ENCODE peak calls at places on chromosomes 1 and 21, in six cellular contexts. One of them, this sample, is unnamed.

GRCh38 chr1:77742011-77742555 is 17.6 kb downstream of the USP33 start:
- DNase-seq in glomerular endothelial cell: no peak
- DNase-seq in stromal cell of bone marrow: no peak
- DNase-seq in left colon: no peak
- DNase-seq in neural crest cell: no peak
- DNase-seq in testis: no peak
- DNase-seq in this sample: no peak

GRCh38 chr1:223219846-223220610 is 77.0 kb upstream of the TLR5 start:
- DNase-seq in glomerular endothelial cell: no peak
- DNase-seq in stromal cell of bone marrow: no peak
- DNase-seq in left colon: no peak
- DNase-seq in neural crest cell: no peak
- DNase-seq in testis: no peak
- DNase-seq in this sample: no peak

GRCh38 chr1:158124034-158124433 is 56.7 kb upstream of the CD1D start:
- DNase-seq in glomerular endothelial cell: no peak
- DNase-seq in stromal cell of bone marrow: no peak
- DNase-seq in left colon: no peak
- DNase-seq in neural crest cell: no peak
- DNase-seq in testis: no peak
- DNase-seq in this sample: no peak

GRCh38 chr1:1082239-1083180 is 8.4 kb upstream of the RNF223 start:
- DNase-seq in glomerular endothelial cell: no peak
- DNase-seq in stromal cell of bone marrow: no peak
- DNase-seq in left colon: peak
- DNase-seq in neural crest cell: no peak
- DNase-seq in testis: peak
- DNase-seq in this sample: no peak

GRCh38 chr1:41353744-41354143 is 7.5 kb upstream of the FOXO6 start:
- DNase-seq in glomerular endothelial cell: no peak
- DNase-seq in stromal cell of bone marrow: no peak
- DNase-seq in left colon: peak
- DNase-seq in neural crest cell: no peak
- DNase-seq in testis: no peak
- DNase-seq in this sample: no peak

GRCh38 chr1:219434285-219434950 is 178.5 kb downstream of the ZC3H11B start:
- DNase-seq in glomerular endothelial cell: no peak
- DNase-seq in stromal cell of bone marrow: no peak
- DNase-seq in left colon: no peak
- DNase-seq in neural crest cell: no peak
- DNase-seq in testis: no peak
- DNase-seq in this sample: no peak

GRCh38 chr1:157785241-157785640 is 8.3 kb upstream of the FCRL2 start:
- DNase-seq in glomerular endothelial cell: no peak
- DNase-seq in stromal cell of bone marrow: no peak
- DNase-seq in left colon: no peak
- DNase-seq in neural crest cell: no peak
- DNase-seq in testis: no peak
- DNase-seq in this sample: no peak

GRCh38 chr1:116372186-116372585 is 858 bp upstream of the ATP1A1 start:
- DNase-seq in glomerular endothelial cell: no peak
- DNase-seq in stromal cell of bone marrow: no peak
- DNase-seq in left colon: no peak
- DNase-seq in neural crest cell: no peak
- DNase-seq in testis: no peak
- DNase-seq in this sample: no peak

GRCh38 chr1:207001492-207002245 is 30.9 kb downstream of the C1orf116 start:
- DNase-seq in glomerular endothelial cell: no peak
- DNase-seq in stromal cell of bone marrow: no peak
- DNase-seq in left colon: no peak
- DNase-seq in neural crest cell: no peak
- DNase-seq in testis: no peak
- DNase-seq in this sample: no peak

GRCh38 chr1:36087233-36088123 is 1.2 kb upstream of the ADPRS start:
- DNase-seq in glomerular endothelial cell: no peak
- DNase-seq in stromal cell of bone marrow: no peak
- DNase-seq in left colon: no peak
- DNase-seq in neural crest cell: no peak
- DNase-seq in testis: no peak
- DNase-seq in this sample: no peak

GRCh38 chr21:37904879-37905278 is 11.4 kb downstream of the KCNJ6 start:
- DNase-seq in glomerular endothelial cell: no peak
- DNase-seq in stromal cell of bone marrow: no peak
- DNase-seq in left colon: no peak
- DNase-seq in neural crest cell: no peak
- DNase-seq in testis: no peak
- DNase-seq in this sample: no peak

This sample was measured in iPS DF 6.9.